ENCODE peak calls at places on chromosome 14, in ten cellular contexts. R, N, U, B, L, Q, X, Z, A and E are unnamed samples.

GRCh38 chr14:55241673-55242072 is 29.5 kb upstream of the FBXO34 start:
- DNase-seq in R (no peak), N (no peak), U (no peak), B (no peak), L (no peak), Q (no peak), X (no peak), Z (no peak), A (no peak), E (no peak)

GRCh38 chr14:23829736-23830474 is 123.7 kb upstream of the DHRS4 start:
- DNase-seq in R (no peak), N (peak), U (no peak), B (peak), L (peak), Q (peak), X (no peak), Z (peak), A (peak), E (peak)

GRCh38 chr14:79040742-79041249 is 870.6 kb downstream of the NRXN3 start:
- DNase-seq in R (no peak), N (no peak), U (no peak), B (no peak), L (no peak), Q (peak), X (no peak), Z (no peak), A (no peak), E (no peak)

GRCh38 chr14:61147898-61148549 is 133.1 kb downstream of the TMEM30B start:
- DNase-seq in R (peak), N (peak), U (no peak), B (peak), L (no peak), Q (peak), X (no peak), Z (peak), A (no peak), E (no peak)

GRCh38 chr14:59630281-59630963 is 53.8 kb upstream of the CCDC175 start:
- DNase-seq in R (no peak), N (no peak), U (peak), B (peak), L (no peak), Q (no peak), X (peak), Z (no peak), A (peak), E (peak)

GRCh38 chr14:69259176-69259530 is 805 bp upstream of the GALNT16 start:
- DNase-seq in R (no peak), N (no peak), U (no peak), B (no peak), L (no peak), Q (no peak), X (no peak), Z (no peak), A (no peak), E (no peak)

GRCh38 chr14:38208825-38209562 is 1.3 kb downstream of the SSTR1 start:
- DNase-seq in R (peak), N (peak), U (peak), B (peak), L (no peak), Q (no peak), X (peak), Z (no peak), A (peak), E (peak)

GRCh38 chr14:99875421-99875820 is 82.2 kb downstream of the EML1 start:
- DNase-seq in R (no peak), N (no peak), U (no peak), B (no peak), L (no peak), Q (no peak), X (no peak), Z (no peak), A (no peak), E (no peak)

GRCh38 chr14:68255697-68256178 is 436.2 kb downstream of the RAD51B start:
- DNase-seq in R (no peak), N (peak), U (no peak), B (peak), L (no peak), Q (peak), X (no peak), Z (peak), A (no peak), E (peak)

GRCh38 chr14:67674139-67674479 is 323 bp downstream of the VTI1B start:
- DNase-seq in R (peak), N (no peak), U (peak), B (peak), L (peak), Q (peak), X (peak), Z (no peak), A (peak), E (peak)

GRCh38 chr14:68140111-68140741 is 320.6 kb downstream of the RAD51B start:
- DNase-seq in R (no peak), N (peak), U (peak), B (peak), L (peak), Q (peak), X (no peak), Z (peak), A (peak), E (peak)

GRCh38 chr14:22502007-22502406 is 87.0 kb downstream of the DAD1 start:
- DNase-seq in R (peak), N (no peak), U (no peak), B (no peak), L (no peak), Q (peak), X (no peak), Z (no peak), A (no peak), E (peak)

GRCh38 chr14:69886843-69887242 is 7.6 kb downstream of the SMOC1 start:
- DNase-seq in R (no peak), N (peak), U (no peak), B (no peak), L (no peak), Q (peak), X (no peak), Z (no peak), A (no peak), E (peak)

GRCh38 chr14:56217380-56218045 is 99.3 kb downstream of the PELI2 start:
- DNase-seq in R (no peak), N (no peak), U (peak), B (no peak), L (no peak), Q (no peak), X (no peak), Z (no peak), A (no peak), E (no peak)

GRCh38 chr14:36268957-36269734 is 51.3 kb downstream of the MBIP start:
- DNase-seq in R (no peak), N (no peak), U (peak), B (no peak), L (no peak), Q (no peak), X (no peak), Z (no peak), A (no peak), E (no peak)

GRCh38 chr14:72500234-72500838 is 393.6 kb downstream of the DPF3 start:
- DNase-seq in R (no peak), N (no peak), U (no peak), B (no peak), L (no peak), Q (no peak), X (no peak), Z (no peak), A (no peak), E (no peak)

GRCh38 chr14:105107351-105107750 is 42.1 kb upstream of the GPR132 start:
- DNase-seq in R (no peak), N (no peak), U (no peak), B (no peak), L (no peak), Q (no peak), X (no peak), Z (no peak), A (no peak), E (no peak)

GRCh38 chr14:98208943-98209342 is 1063.1 kb downstream of the BCL11B start:
- DNase-seq in R (no peak), N (no peak), U (no peak), B (no peak), L (no peak), Q (no peak), X (no peak), Z (no peak), A (no peak), E (no peak)
- H3K4me3 ChIP-seq in R (no peak), N (no peak), U (no peak), B (no peak), L (no peak), Q (no peak), X (no peak), Z (no peak), A (no peak), E (no peak)

GRCh38 chr14:89447182-89447970 is 30.3 kb upstream of the FOXN3 start:
- DNase-seq in R (no peak), N (no peak), U (no peak), B (no peak), L (no peak), Q (no peak), X (no peak), Z (no peak), A (no peak), E (no peak)
- H3K4me3 ChIP-seq in R (no peak), N (no peak), U (no peak), B (no peak), L (no peak), Q (no peak), X (no peak), Z (no peak), A (no peak), E (no peak)

GRCh38 chr14:102590667-102591099 is 1.8 kb upstream of the RCOR1 start:
- DNase-seq in R (peak), N (peak), U (peak), B (peak), L (peak), Q (peak), X (peak), Z (no peak), A (no peak), E (no peak)
- H3K4me3 ChIP-seq in R (peak), N (peak), U (peak), B (peak), L (peak), Q (peak), X (peak), Z (peak), A (peak), E (peak)

GRCh38 chr14:64724578-64724930 is 20.3 kb downstream of the PLEKHG3 start:
- DNase-seq in R (no peak), N (no peak), U (no peak), B (no peak), L (peak), Q (no peak), X (peak), Z (no peak), A (no peak), E (no peak)
- H3K4me3 ChIP-seq in R (no peak), N (no peak), U (no peak), B (no peak), L (no peak), Q (no peak), X (no peak), Z (no peak), A (no peak), E (no peak)

GRCh38 chr14:29390046-29390841 is 537.4 kb downstream of the PRKD1 start:
- DNase-seq in R (no peak), N (no peak), U (peak), B (no peak), L (no peak), Q (no peak), X (no peak), Z (no peak), A (no peak), E (no peak)
- H3K4me3 ChIP-seq in R (no peak), N (no peak), U (no peak), B (no peak), L (no peak), Q (no peak), X (no peak), Z (no peak), A (no peak), E (no peak)

DNA sequence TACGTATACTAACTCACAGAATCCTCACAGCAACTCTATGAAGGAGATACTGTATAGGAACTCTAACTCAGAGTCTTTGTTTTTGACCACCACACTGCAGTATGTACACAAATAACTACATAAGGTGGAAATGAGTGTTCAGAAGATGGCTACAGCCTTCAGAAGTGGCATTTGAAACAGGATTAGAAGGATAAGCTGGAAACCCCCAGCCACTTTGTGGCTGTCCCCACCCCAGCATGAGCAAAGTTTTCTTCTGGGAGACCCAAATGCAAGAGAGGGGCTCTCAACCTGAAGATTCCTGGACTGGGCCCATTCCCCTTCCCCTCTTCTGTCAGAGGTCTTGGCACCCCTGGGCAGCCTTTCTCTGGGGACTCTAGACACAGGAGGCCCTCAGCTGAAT is 43.2 kb upstream of the PNMA1 start:
- DNase-seq in R (no peak), N (no peak), U (no peak), B (no peak), L (no peak), Q (no peak), X (no peak), Z (no peak), A (no peak), E (no peak)
- H3K4me3 ChIP-seq in R (no peak), N (peak), U (no peak), B (peak), L (no peak), Q (peak), X (peak), Z (peak), A (no peak), E (peak)